ENCODE peak calls at places on chromosome 13, in six cellular contexts. X is activated CD8-positive, alpha-beta T cell treated with anti-CD3 and anti-CD28 coated beads, Interleukin-2, amount 10 ng/mL, durations not matched to agents 7 days and 5 days; O is activated CD4-positive, alpha-beta T cell treated with anti-CD3 and anti-CD28 coated beads for 4 hours; Q is RPMI8226; B is NCI-H2107; W is uterus. R is an unnamed sample.

GRCh38 chr13:106599875-106600797 is 32.2 kb upstream of the ARGLU1 start:
- DNase-seq in X (no peak), O (no peak), Q (peak), B (no peak), W (no peak), R (no peak)

GRCh38 chr13:78610381-78610883 is 7.1 kb upstream of the POU4F1 start:
- DNase-seq in X (no peak), O (no peak), Q (no peak), B (no peak), W (no peak), R (no peak)

GRCh38 chr13:38538412-38538811 is 148.5 kb upstream of the FREM2 start:
- DNase-seq in X (no peak), O (no peak), Q (no peak), B (no peak), W (no peak), R (no peak)

GRCh38 chr13:75173457-75174356 is 308.3 kb downstream of the TBC1D4 start:
- DNase-seq in X (no peak), O (no peak), Q (no peak), B (no peak), W (no peak), R (no peak)

GRCh38 chr13:22063416-22064124 is 392.7 kb downstream of the FGF9 start:
- DNase-seq in X (no peak), O (no peak), Q (no peak), B (no peak), W (no peak), R (no peak)

GRCh38 chr13:73598021-73598712 is 536.0 kb downstream of the KLF12 start:
- DNase-seq in X (no peak), O (no peak), Q (no peak), B (no peak), W (no peak), R (no peak)

GRCh38 chr13:95382411-95382810 is 81.2 kb upstream of the ABCC4 start:
- DNase-seq in X (no peak), O (no peak), Q (no peak), B (no peak), W (no peak), R (no peak)

GRCh38 chr13:20191902-20192469 is 752 bp downstream of the GJB2 start:
- DNase-seq in X (no peak), O (peak), Q (peak), B (no peak), W (no peak), R (no peak)

GRCh38 chr13:104648291-104648690 is 1582.1 kb upstream of the SLC10A2 start:
- DNase-seq in X (no peak), O (no peak), Q (no peak), B (no peak), W (no peak), R (no peak)

GRCh38 chr13:80841346-80841882 is 500.5 kb upstream of the SPRY2 start:
- DNase-seq in X (no peak), O (no peak), Q (no peak), B (no peak), W (no peak), R (no peak)

GRCh38 chr13:39734952-39735351 is 79.5 kb downstream of the COG6 start:
- DNase-seq in X (no peak), O (no peak), Q (no peak), B (no peak), W (no peak), R (no peak)

GRCh38 chr13:39263033-39263432 is 224.8 kb downstream of the NHLRC3 start:
- DNase-seq in X (peak), O (peak), Q (peak), B (peak), W (peak), R (peak)

GRCh38 chr13:86932935-86933334 is 738.2 kb upstream of the SLITRK5 start:
- DNase-seq in X (no peak), O (no peak), Q (no peak), B (no peak), W (no peak), R (no peak)

GRCh38 chr13:25214371-25215252 is 42.5 kb upstream of the AMER2 start:
- DNase-seq in X (no peak), O (no peak), Q (no peak), B (no peak), W (no peak), R (no peak)

GRCh38 chr13:50891206-50891605 is 18.4 kb upstream of the RNASEH2B start:
- DNase-seq in X (no peak), O (no peak), Q (peak), B (no peak), W (no peak), R (no peak)

GRCh38 chr13:60267498-60268202 is 103.9 kb upstream of the DIAPH3 start:
- DNase-seq in X (peak), O (no peak), Q (peak), B (no peak), W (no peak), R (peak)

GRCh38 chr13:20141238-20142018 is 19.4 kb downstream of the GJA3 start:
- DNase-seq in X (no peak), O (no peak), Q (no peak), B (no peak), W (no peak), R (no peak)

GRCh38 chr13:30133976-30134375 is 173.4 kb downstream of the KATNAL1 start:
- DNase-seq in X (no peak), O (no peak), Q (no peak), B (no peak), W (no peak), R (no peak)

GRCh38 chr13:100550433-100550832 is 38.2 kb downstream of the GGACT start:
- DNase-seq in X (no peak), O (no peak), Q (no peak), B (no peak), W (peak), R (no peak)

GRCh38 chr13:98998831-98999634 is 21.2 kb upstream of the DOCK9 start:
- DNase-seq in X (peak), O (peak), Q (no peak), B (no peak), W (no peak), R (no peak)

GRCh38 chr13:47457631-47458030 is 543.4 kb downstream of the SUCLA2 start:
- DNase-seq in X (no peak), O (no peak), Q (no peak), B (no peak), W (no peak), R (no peak)

GRCh38 chr13:82713681-82714405 is 1168.4 kb downstream of the SLITRK1 start:
- DNase-seq in X (no peak), O (no peak), Q (no peak), B (no peak), W (no peak), R (no peak)

GRCh38 chr13:113171250-113172125 is 13.0 kb downstream of the PROZ start:
- DNase-seq in X (no peak), O (no peak), Q (no peak), B (no peak), W (no peak), R (no peak)

GRCh38 chr13:22422023-22422422 is 751.1 kb downstream of the FGF9 start:
- DNase-seq in X (no peak), O (no peak), Q (no peak), B (no peak), W (no peak), R (no peak)

GRCh38 chr13:53411443-53411842 is 382.8 kb downstream of the OLFM4 start:
- DNase-seq in X (no peak), O (no peak), Q (no peak), B (no peak), W (no peak), R (no peak)

GRCh38 chr13:95457294-95457693 is 95.2 kb upstream of the CLDN10 start:
- DNase-seq in X (no peak), O (no peak), Q (no peak), B (no peak), W (no peak), R (no peak)

GRCh38 chr13:41554626-41555386 is 97.5 kb downstream of the RGCC start:
- DNase-seq in X (peak), O (no peak), Q (no peak), B (no peak), W (no peak), R (no peak)

GRCh38 chr13:38173403-38173802 is 176.2 kb upstream of the UFM1 start:
- DNase-seq in X (no peak), O (no peak), Q (no peak), B (no peak), W (no peak), R (no peak)

GRCh38 chr13:27372896-27373295 is 51.5 kb upstream of the GTF3A start:
- DNase-seq in X (no peak), O (no peak), Q (no peak), B (peak), W (no peak), R (no peak)

GRCh38 chr13:33927315-33927714 is 109.4 kb downstream of the RFC3 start:
- DNase-seq in X (no peak), O (no peak), Q (no peak), B (no peak), W (no peak), R (no peak)

GRCh38 chr13:79988573-79988972 is 352.4 kb downstream of the SPRY2 start:
- DNase-seq in X (no peak), O (no peak), Q (no peak), B (no peak), W (no peak), R (no peak)

GRCh38 chr13:29597246-29597645 is 1.8 kb upstream of the SLC7A1 start:
- DNase-seq in X (no peak), O (no peak), Q (no peak), B (no peak), W (no peak), R (no peak)

R was measured in prostate gland.